ENCODE peak calls at places on chromosomes 7 and 10, in eight cellular contexts. One of them, this sample, is unnamed.

GRCh38 chr7:73429218-73429617 is 4.4 kb upstream of the FZD9 start:
- DNase-seq in Calu3: no peak
- DNase-seq in stimulated activated CD4-positive, alpha-beta T cell treated with anti-CD3 and anti-CD28 coated beads, Interleukin-15, amount 100 ng/mL, for 1 hour: no peak
- DNase-seq in CD4-positive, alpha-beta memory T cell: no peak
- DNase-seq in NCI-H2081: peak; percentile 48
- DNase-seq in hypothalamus: no peak
- DNase-seq in C1 segment of cervical spinal cord: no peak
- DNase-seq in EH: no peak
- DNase-seq in this sample: no peak

GRCh38 chr7:138880881-138881577 is 83.0 kb upstream of the ATP6V0A4 start:
- DNase-seq in NCI-H2081: no peak
- DNase-seq in EH: no peak
- DNase-seq in Calu3: peak; percentile 65
- DNase-seq in CD4-positive, alpha-beta memory T cell: no peak
- DNase-seq in stimulated activated CD4-positive, alpha-beta T cell treated with anti-CD3 and anti-CD28 coated beads, Interleukin-15, amount 100 ng/mL, for 1 hour: no peak
- DNase-seq in C1 segment of cervical spinal cord: no peak
- DNase-seq in hypothalamus: no peak
- DNase-seq in this sample: no peak

GRCh38 chr10:96922978-96923948 is 91.2 kb downstream of the LCOR start:
- DNase-seq in Calu3: no peak
- DNase-seq in hypothalamus: no peak
- DNase-seq in stimulated activated CD4-positive, alpha-beta T cell treated with anti-CD3 and anti-CD28 coated beads, Interleukin-15, amount 100 ng/mL, for 1 hour: no peak
- DNase-seq in NCI-H2081: no peak
- DNase-seq in CD4-positive, alpha-beta memory T cell: no peak
- DNase-seq in C1 segment of cervical spinal cord: no peak
- DNase-seq in EH: no peak
- DNase-seq in this sample: no peak

GRCh38 chr7:27175005-27175625 is 995 bp upstream of the HOXA10 start:
- DNase-seq in hypothalamus: no peak
- DNase-seq in Calu3: no peak
- DNase-seq in stimulated activated CD4-positive, alpha-beta T cell treated with anti-CD3 and anti-CD28 coated beads, Interleukin-15, amount 100 ng/mL, for 1 hour: no peak
- DNase-seq in CD4-positive, alpha-beta memory T cell: no peak
- DNase-seq in NCI-H2081: no peak
- DNase-seq in C1 segment of cervical spinal cord: no peak
- DNase-seq in EH: peak; percentile 89
- DNase-seq in this sample: no peak

GRCh38 chr7:9082203-9082602 is 648.8 kb downstream of the NXPH1 start:
- DNase-seq in stimulated activated CD4-positive, alpha-beta T cell treated with anti-CD3 and anti-CD28 coated beads, Interleukin-15, amount 100 ng/mL, for 1 hour: no peak
- DNase-seq in Calu3: no peak
- DNase-seq in NCI-H2081: no peak
- DNase-seq in C1 segment of cervical spinal cord: no peak
- DNase-seq in EH: no peak
- DNase-seq in hypothalamus: no peak
- DNase-seq in CD4-positive, alpha-beta memory T cell: no peak
- DNase-seq in this sample: no peak

GRCh38 chr10:34816067-34817002 is 1.2 kb upstream of the PARD3 start:
- DNase-seq in hypothalamus: no peak
- DNase-seq in C1 segment of cervical spinal cord: no peak
- DNase-seq in CD4-positive, alpha-beta memory T cell: no peak
- DNase-seq in stimulated activated CD4-positive, alpha-beta T cell treated with anti-CD3 and anti-CD28 coated beads, Interleukin-15, amount 100 ng/mL, for 1 hour: no peak
- DNase-seq in NCI-H2081: no peak
- DNase-seq in EH: peak; percentile 42
- DNase-seq in Calu3: peak; percentile 14
- DNase-seq in this sample: no peak

GRCh38 chr10:118873080-118873737 is 118.4 kb upstream of the CACUL1 start:
- DNase-seq in EH: peak; percentile 25
- DNase-seq in C1 segment of cervical spinal cord: no peak
- DNase-seq in hypothalamus: no peak
- DNase-seq in stimulated activated CD4-positive, alpha-beta T cell treated with anti-CD3 and anti-CD28 coated beads, Interleukin-15, amount 100 ng/mL, for 1 hour: no peak
- DNase-seq in CD4-positive, alpha-beta memory T cell: no peak
- DNase-seq in NCI-H2081: no peak
- DNase-seq in Calu3: no peak
- DNase-seq in this sample: no peak

GRCh38 chr7:33039257-33039904 is 23.2 kb downstream of the NT5C3A start:
- DNase-seq in stimulated activated CD4-positive, alpha-beta T cell treated with anti-CD3 and anti-CD28 coated beads, Interleukin-15, amount 100 ng/mL, for 1 hour: no peak
- DNase-seq in CD4-positive, alpha-beta memory T cell: peak; percentile 33
- DNase-seq in C1 segment of cervical spinal cord: no peak
- DNase-seq in Calu3: no peak
- DNase-seq in hypothalamus: no peak
- DNase-seq in NCI-H2081: no peak
- DNase-seq in EH: peak; percentile 46
- DNase-seq in this sample: no peak

GRCh38 chr10:97270523-97271154 is 21.8 kb downstream of the ARHGAP19 start:
- DNase-seq in C1 segment of cervical spinal cord: no peak
- DNase-seq in stimulated activated CD4-positive, alpha-beta T cell treated with anti-CD3 and anti-CD28 coated beads, Interleukin-15, amount 100 ng/mL, for 1 hour: no peak
- DNase-seq in EH: peak; percentile 32
- DNase-seq in CD4-positive, alpha-beta memory T cell: no peak
- DNase-seq in Calu3: no peak
- DNase-seq in NCI-H2081: no peak
- DNase-seq in hypothalamus: no peak
- DNase-seq in this sample: no peak

GRCh38 chr7:47322731-47323130 is 259.2 kb downstream of the TNS3 start:
- DNase-seq in Calu3: no peak
- DNase-seq in CD4-positive, alpha-beta memory T cell: no peak
- DNase-seq in EH: no peak
- DNase-seq in hypothalamus: no peak
- DNase-seq in NCI-H2081: no peak
- DNase-seq in stimulated activated CD4-positive, alpha-beta T cell treated with anti-CD3 and anti-CD28 coated beads, Interleukin-15, amount 100 ng/mL, for 1 hour: no peak
- DNase-seq in C1 segment of cervical spinal cord: no peak
- DNase-seq in this sample: no peak

GRCh38 chr10:129973674-129974059 is 9.6 kb upstream of the EBF3 start:
- DNase-seq in C1 segment of cervical spinal cord: no peak
- DNase-seq in Calu3: no peak
- DNase-seq in NCI-H2081: no peak
- DNase-seq in EH: no peak
- DNase-seq in stimulated activated CD4-positive, alpha-beta T cell treated with anti-CD3 and anti-CD28 coated beads, Interleukin-15, amount 100 ng/mL, for 1 hour: no peak
- DNase-seq in CD4-positive, alpha-beta memory T cell: no peak
- DNase-seq in hypothalamus: no peak
- DNase-seq in this sample: no peak

GRCh38 chr7:142838461-142839213 is 16.2 kb upstream of the EPHB6 start:
- DNase-seq in CD4-positive, alpha-beta memory T cell: no peak
- DNase-seq in NCI-H2081: no peak
- DNase-seq in C1 segment of cervical spinal cord: no peak
- DNase-seq in EH: no peak
- DNase-seq in hypothalamus: no peak
- DNase-seq in stimulated activated CD4-positive, alpha-beta T cell treated with anti-CD3 and anti-CD28 coated beads, Interleukin-15, amount 100 ng/mL, for 1 hour: no peak
- DNase-seq in Calu3: no peak
- DNase-seq in this sample: no peak

GRCh38 chr10:21402606-21403083 is 122.8 kb downstream of the SKIDA1 start:
- DNase-seq in EH: peak; percentile 89
- DNase-seq in Calu3: no peak
- DNase-seq in C1 segment of cervical spinal cord: no peak
- DNase-seq in CD4-positive, alpha-beta memory T cell: no peak
- DNase-seq in hypothalamus: no peak
- DNase-seq in NCI-H2081: peak; percentile 3
- DNase-seq in stimulated activated CD4-positive, alpha-beta T cell treated with anti-CD3 and anti-CD28 coated beads, Interleukin-15, amount 100 ng/mL, for 1 hour: no peak
- DNase-seq in this sample: no peak

GRCh38 chr7:324011-324410 is 34.0 kb downstream of the FOXL3 start:
- DNase-seq in CD4-positive, alpha-beta memory T cell: no peak
- DNase-seq in stimulated activated CD4-positive, alpha-beta T cell treated with anti-CD3 and anti-CD28 coated beads, Interleukin-15, amount 100 ng/mL, for 1 hour: no peak
- DNase-seq in C1 segment of cervical spinal cord: no peak
- DNase-seq in EH: no peak
- DNase-seq in Calu3: no peak
- DNase-seq in hypothalamus: no peak
- DNase-seq in NCI-H2081: no peak
- DNase-seq in this sample: no peak

GRCh38 chr10:110181451-110181850 is 26.0 kb upstream of the MXI1 start:
- DNase-seq in NCI-H2081: no peak
- DNase-seq in stimulated activated CD4-positive, alpha-beta T cell treated with anti-CD3 and anti-CD28 coated beads, Interleukin-15, amount 100 ng/mL, for 1 hour: no peak
- DNase-seq in C1 segment of cervical spinal cord: no peak
- DNase-seq in Calu3: no peak
- DNase-seq in CD4-positive, alpha-beta memory T cell: no peak
- DNase-seq in hypothalamus: no peak
- DNase-seq in EH: no peak
- DNase-seq in this sample: no peak

GRCh38 chr7:77455334-77455733 is 39.2 kb upstream of the GSAP start:
- DNase-seq in stimulated activated CD4-positive, alpha-beta T cell treated with anti-CD3 and anti-CD28 coated beads, Interleukin-15, amount 100 ng/mL, for 1 hour: no peak
- DNase-seq in CD4-positive, alpha-beta memory T cell: no peak
- DNase-seq in hypothalamus: no peak
- DNase-seq in NCI-H2081: no peak
- DNase-seq in EH: peak; percentile 91
- DNase-seq in Calu3: no peak
- DNase-seq in C1 segment of cervical spinal cord: no peak
- DNase-seq in this sample: no peak

GRCh38 chr10:47183726-47184084 is 116.3 kb upstream of the GDF10 start:
- DNase-seq in hypothalamus: no peak
- DNase-seq in CD4-positive, alpha-beta memory T cell: no peak
- DNase-seq in NCI-H2081: no peak
- DNase-seq in Calu3: no peak
- DNase-seq in stimulated activated CD4-positive, alpha-beta T cell treated with anti-CD3 and anti-CD28 coated beads, Interleukin-15, amount 100 ng/mL, for 1 hour: no peak
- DNase-seq in EH: peak; percentile 17
- DNase-seq in C1 segment of cervical spinal cord: no peak
- DNase-seq in this sample: no peak

GRCh38 chr10:76984559-76985443 is 652.8 kb downstream of the KCNMA1 start:
- DNase-seq in NCI-H2081: peak; percentile 80
- DNase-seq in hypothalamus: peak; percentile 12
- DNase-seq in EH: peak; percentile 71
- DNase-seq in CD4-positive, alpha-beta memory T cell: peak; percentile 42
- DNase-seq in stimulated activated CD4-positive, alpha-beta T cell treated with anti-CD3 and anti-CD28 coated beads, Interleukin-15, amount 100 ng/mL, for 1 hour: peak; percentile 28
- DNase-seq in Calu3: peak; percentile 86
- DNase-seq in C1 segment of cervical spinal cord: peak; percentile 15
- DNase-seq in this sample: peak; percentile 43

GRCh38 chr7:7565746-7566650 is 686 bp upstream of the MIOS start:
- DNase-seq in CD4-positive, alpha-beta memory T cell: no peak
- DNase-seq in hypothalamus: no peak
- DNase-seq in NCI-H2081: no peak
- DNase-seq in C1 segment of cervical spinal cord: no peak
- DNase-seq in stimulated activated CD4-positive, alpha-beta T cell treated with anti-CD3 and anti-CD28 coated beads, Interleukin-15, amount 100 ng/mL, for 1 hour: no peak
- DNase-seq in Calu3: peak; percentile 62
- DNase-seq in EH: no peak
- DNase-seq in this sample: no peak

GRCh38 chr7:120582916-120583315 is 275.0 kb downstream of the TSPAN12 start:
- DNase-seq in EH: no peak
- DNase-seq in NCI-H2081: no peak
- DNase-seq in stimulated activated CD4-positive, alpha-beta T cell treated with anti-CD3 and anti-CD28 coated beads, Interleukin-15, amount 100 ng/mL, for 1 hour: no peak
- DNase-seq in C1 segment of cervical spinal cord: no peak
- DNase-seq in hypothalamus: no peak
- DNase-seq in CD4-positive, alpha-beta memory T cell: no peak
- DNase-seq in Calu3: no peak
- DNase-seq in this sample: no peak

GRCh38 chr10:76282122-76283030 is 851.0 kb downstream of the LRMDA start:
- DNase-seq in Calu3: no peak
- DNase-seq in hypothalamus: no peak
- DNase-seq in CD4-positive, alpha-beta memory T cell: no peak
- DNase-seq in stimulated activated CD4-positive, alpha-beta T cell treated with anti-CD3 and anti-CD28 coated beads, Interleukin-15, amount 100 ng/mL, for 1 hour: no peak
- DNase-seq in EH: no peak
- DNase-seq in C1 segment of cervical spinal cord: no peak
- DNase-seq in NCI-H2081: peak; percentile 78
- DNase-seq in this sample: no peak

GRCh38 chr10:115827650-115828049 is 445.4 kb downstream of the GFRA1 start:
- DNase-seq in NCI-H2081: no peak
- DNase-seq in C1 segment of cervical spinal cord: no peak
- DNase-seq in stimulated activated CD4-positive, alpha-beta T cell treated with anti-CD3 and anti-CD28 coated beads, Interleukin-15, amount 100 ng/mL, for 1 hour: no peak
- DNase-seq in hypothalamus: no peak
- DNase-seq in Calu3: no peak
- DNase-seq in CD4-positive, alpha-beta memory T cell: no peak
- DNase-seq in EH: peak; percentile 53
- DNase-seq in this sample: no peak

GRCh38 chr7:128755816-128756476 is 16.8 kb downstream of the CALU start:
- DNase-seq in hypothalamus: no peak
- DNase-seq in EH: peak; percentile 98
- DNase-seq in NCI-H2081: peak; percentile 58
- DNase-seq in C1 segment of cervical spinal cord: no peak
- DNase-seq in stimulated activated CD4-positive, alpha-beta T cell treated with anti-CD3 and anti-CD28 coated beads, Interleukin-15, amount 100 ng/mL, for 1 hour: no peak
- DNase-seq in Calu3: no peak
- DNase-seq in CD4-positive, alpha-beta memory T cell: no peak
- DNase-seq in this sample: no peak

GRCh38 chr10:61805091-61805490 is 96.4 kb upstream of the ARID5B start:
- DNase-seq in CD4-positive, alpha-beta memory T cell: no peak
- DNase-seq in NCI-H2081: no peak
- DNase-seq in Calu3: no peak
- DNase-seq in C1 segment of cervical spinal cord: no peak
- DNase-seq in hypothalamus: no peak
- DNase-seq in stimulated activated CD4-positive, alpha-beta T cell treated with anti-CD3 and anti-CD28 coated beads, Interleukin-15, amount 100 ng/mL, for 1 hour: no peak
- DNase-seq in EH: no peak
- DNase-seq in this sample: no peak

GRCh38 chr7:95874541-95875265 is 102.3 kb downstream of the DYNC1I1 start:
- DNase-seq in Calu3: no peak
- DNase-seq in stimulated activated CD4-positive, alpha-beta T cell treated with anti-CD3 and anti-CD28 coated beads, Interleukin-15, amount 100 ng/mL, for 1 hour: no peak
- DNase-seq in C1 segment of cervical spinal cord: peak; percentile 20
- DNase-seq in EH: no peak
- DNase-seq in NCI-H2081: no peak
- DNase-seq in hypothalamus: no peak
- DNase-seq in CD4-positive, alpha-beta memory T cell: no peak
- DNase-seq in this sample: no peak

GRCh38 chr7:151251328-151251925 is 2.9 kb upstream of the SMARCD3 start:
- DNase-seq in stimulated activated CD4-positive, alpha-beta T cell treated with anti-CD3 and anti-CD28 coated beads, Interleukin-15, amount 100 ng/mL, for 1 hour: no peak
- DNase-seq in NCI-H2081: peak; percentile 69
- DNase-seq in hypothalamus: no peak
- DNase-seq in Calu3: peak; percentile 60
- DNase-seq in CD4-positive, alpha-beta memory T cell: no peak
- DNase-seq in C1 segment of cervical spinal cord: no peak
- DNase-seq in EH: peak; percentile 66
- DNase-seq in this sample: peak; percentile 88

GRCh38 chr7:99003419-99003818 is 125.1 kb downstream of the TRRAP start:
- DNase-seq in Calu3: no peak
- DNase-seq in hypothalamus: no peak
- DNase-seq in C1 segment of cervical spinal cord: no peak
- DNase-seq in EH: no peak
- DNase-seq in CD4-positive, alpha-beta memory T cell: no peak
- DNase-seq in stimulated activated CD4-positive, alpha-beta T cell treated with anti-CD3 and anti-CD28 coated beads, Interleukin-15, amount 100 ng/mL, for 1 hour: no peak
- DNase-seq in NCI-H2081: no peak
- DNase-seq in this sample: no peak

GRCh38 chr10:132641966-132642731 is 104.6 kb downstream of the INPP5A start:
- DNase-seq in hypothalamus: no peak
- DNase-seq in EH: no peak
- DNase-seq in stimulated activated CD4-positive, alpha-beta T cell treated with anti-CD3 and anti-CD28 coated beads, Interleukin-15, amount 100 ng/mL, for 1 hour: no peak
- DNase-seq in NCI-H2081: no peak
- DNase-seq in C1 segment of cervical spinal cord: no peak
- DNase-seq in CD4-positive, alpha-beta memory T cell: no peak
- DNase-seq in Calu3: no peak
- DNase-seq in this sample: no peak

GRCh38 chr7:123460616-123461015 is 73.8 kb downstream of the IQUB start:
- DNase-seq in Calu3: no peak
- DNase-seq in CD4-positive, alpha-beta memory T cell: no peak
- DNase-seq in hypothalamus: no peak
- DNase-seq in EH: peak; percentile 2
- DNase-seq in stimulated activated CD4-positive, alpha-beta T cell treated with anti-CD3 and anti-CD28 coated beads, Interleukin-15, amount 100 ng/mL, for 1 hour: no peak
- DNase-seq in C1 segment of cervical spinal cord: no peak
- DNase-seq in NCI-H2081: no peak
- DNase-seq in this sample: no peak

GRCh38 chr7:100863406-100863950 is 3.7 kb upstream of the TRIP6 start:
- DNase-seq in CD4-positive, alpha-beta memory T cell: no peak
- DNase-seq in stimulated activated CD4-positive, alpha-beta T cell treated with anti-CD3 and anti-CD28 coated beads, Interleukin-15, amount 100 ng/mL, for 1 hour: no peak
- DNase-seq in EH: no peak
- DNase-seq in C1 segment of cervical spinal cord: peak; percentile 16
- DNase-seq in NCI-H2081: no peak
- DNase-seq in Calu3: no peak
- DNase-seq in hypothalamus: no peak
- DNase-seq in this sample: no peak